ENCODE peak calls at places on chromosome 15, in ten cellular contexts. S is M059J; H is dorsolateral prefrontal cortex; U is progenitor cell of endocrine pancreas; L is stomach; Y is GM20000; A is SHP77 treated with DMSO at 0.1 percent for 48 hours; C is stimulated activated CD4-positive, alpha-beta T cell treated with anti-CD3 and anti-CD28 coated beads, Interleukin-12 subunit alpha, Interleukin-12 subunit beta, amount 100 ng/mL, for 4 hours; X is NCI-H774; Z is neural crest cell. R is an unnamed sample.

GRCh38 chr15:63243101-63243500 is 34.3 kb upstream of the APH1B start:
- DNase-seq in L (no peak), U (no peak), X (no peak), Y (no peak), C (no peak), H (no peak), A (no peak), S (no peak), Z (no peak), R (no peak)

GRCh38 chr15:39666671-39667070 is 85.8 kb downstream of the THBS1 start:
- DNase-seq in L (no peak), H (no peak), Y (no peak), X (no peak), A (no peak), Z (no peak), C (no peak), S (peak), U (no peak), R (no peak)

GRCh38 chr15:63344737-63345390 is 36.8 kb downstream of the CA12 start:
- DNase-seq in C (no peak), X (no peak), Y (no peak), A (no peak), U (no peak), L (no peak), H (no peak), Z (no peak), S (peak), R (no peak)

GRCh38 chr15:69996842-69997478 is 100.8 kb downstream of the TLE3 start:
- DNase-seq in Y (no peak), S (no peak), X (peak), H (no peak), C (no peak), A (peak), L (peak), Z (no peak), U (no peak), R (no peak)

GRCh38 chr15:70328137-70329115 is 230.7 kb upstream of the TLE3 start:
- DNase-seq in C (no peak), H (peak), U (no peak), Y (peak), A (no peak), Z (no peak), L (no peak), S (peak), X (no peak), R (no peak)

GRCh38 chr15:98866503-98866902 is 141.1 kb downstream of the PGPEP1L start:
- DNase-seq in C (no peak), A (peak), S (peak), Z (no peak), Y (no peak), X (no peak), L (no peak), U (no peak), H (no peak), R (no peak)

GRCh38 chr15:45993508-45993907 is 358.7 kb downstream of the SQOR start:
- DNase-seq in U (no peak), C (no peak), A (no peak), L (no peak), S (no peak), H (no peak), X (no peak), Z (no peak), Y (no peak), R (no peak)

GRCh38 chr15:83973816-83974215 is 261.8 kb upstream of the GOLGA6L4 start:
- DNase-seq in Y (peak), U (no peak), H (no peak), A (no peak), C (no peak), L (no peak), S (no peak), Z (no peak), X (no peak), R (no peak)

GRCh38 chr15:64110945-64111678 is 15.3 kb downstream of the SNX1 start:
- DNase-seq in L (no peak), A (no peak), H (no peak), Y (peak), Z (no peak), U (no peak), C (no peak), X (no peak), S (no peak), R (no peak)

GRCh38 chr15:98865397-98866339 is 141.9 kb downstream of the PGPEP1L start:
- DNase-seq in L (peak), U (no peak), A (peak), Y (no peak), X (peak), Z (no peak), S (peak), C (peak), H (peak), R (peak)

GRCh38 chr15:43285609-43286037 is 18.9 kb upstream of the TGM5 start:
- DNase-seq in X (peak), H (peak), A (peak), U (no peak), S (peak), C (peak), Z (peak), Y (peak), L (peak), R (no peak)

GRCh38 chr15:84598250-84598649 is 2.6 kb upstream of the ZSCAN2 start:
- DNase-seq in Y (peak), Z (no peak), L (no peak), C (no peak), A (no peak), U (no peak), X (no peak), H (no peak), S (peak), R (no peak)

GRCh38 chr15:95897651-95898050 is 432.8 kb upstream of the NR2F2 start:
- DNase-seq in A (no peak), X (no peak), C (no peak), Z (no peak), Y (no peak), U (no peak), L (no peak), H (no peak), S (peak), R (no peak)

GRCh38 chr15:62775932-62776331 is 266.6 kb upstream of the TPM1 start:
- DNase-seq in C (no peak), Y (no peak), Z (no peak), X (no peak), A (no peak), S (no peak), H (no peak), U (no peak), L (no peak), R (no peak)

GRCh38 chr15:59200560-59200959 is 6.1 kb upstream of the LDHAL6B start:
- DNase-seq in X (no peak), L (no peak), A (no peak), S (peak), U (no peak), C (no peak), Y (no peak), Z (no peak), H (no peak), R (no peak)

GRCh38 chr15:77629070-77630030 is 3.4 kb downstream of the LINGO1 start:
- DNase-seq in U (no peak), L (no peak), A (no peak), Z (no peak), C (no peak), H (no peak), Y (peak), S (no peak), X (no peak), R (no peak)

GRCh38 chr15:64828985-64829384 is 3.5 kb upstream of the PIF1 start:
- DNase-seq in U (no peak), C (no peak), Z (no peak), L (no peak), A (no peak), X (no peak), Y (no peak), H (no peak), S (peak), R (no peak)

GRCh38 chr15:25875551-25875950 is 12.4 kb upstream of the ATP10A start:
- DNase-seq in Y (no peak), L (no peak), U (no peak), S (no peak), A (no peak), Z (no peak), X (no peak), H (no peak), C (no peak), R (no peak)

GRCh38 chr15:99566157-99566900 is 545 bp downstream of the MEF2A start:
- DNase-seq in U (peak), H (no peak), S (peak), X (no peak), Y (peak), Z (peak), A (no peak), L (no peak), C (peak), R (no peak)

GRCh38 chr15:79004336-79004735 is 59.5 kb upstream of the CTSH start:
- DNase-seq in Z (no peak), Y (peak), L (no peak), C (no peak), A (no peak), U (no peak), H (no peak), X (no peak), S (peak), R (no peak)

GRCh38 chr15:66252411-66253295 is 897 bp downstream of the MEGF11 start:
- DNase-seq in U (peak), H (no peak), X (peak), A (peak), Y (peak), L (peak), C (peak), Z (peak), S (peak), R (no peak)

GRCh38 chr15:37361621-37362020 is 261.3 kb upstream of the MEIS2 start:
- DNase-seq in U (no peak), C (no peak), L (no peak), S (no peak), Y (no peak), X (no peak), Z (no peak), A (no peak), H (no peak), R (no peak)

GRCh38 chr15:37425541-37425940 is 325.2 kb upstream of the MEIS2 start:
- DNase-seq in Z (no peak), U (no peak), C (no peak), S (peak), A (no peak), H (no peak), Y (no peak), L (no peak), X (no peak), R (no peak)

GRCh38 chr15:73951044-73951561 is 24.8 kb downstream of the LOXL1 start:
- DNase-seq in S (peak), H (peak), A (peak), U (peak), L (peak), Y (peak), C (peak), X (no peak), Z (peak), R (peak)

GRCh38 chr15:66743703-66744536 is 41.9 kb downstream of the SMAD6 start:
- DNase-seq in C (no peak), A (no peak), X (no peak), S (peak), H (no peak), Y (no peak), Z (no peak), U (no peak), L (peak), R (no peak)

GRCh38 chr15:50820808-50821382 is 55.4 kb upstream of the SPPL2A start:
- DNase-seq in C (no peak), A (no peak), L (no peak), H (no peak), Y (no peak), U (no peak), S (peak), X (no peak), Z (no peak), R (no peak)

GRCh38 chr15:77352932-77353331 is 67.0 kb downstream of the PEAK1 start:
- DNase-seq in H (no peak), U (no peak), L (no peak), Z (no peak), C (no peak), S (no peak), Y (no peak), X (peak), A (no peak), R (no peak)

GRCh38 chr15:101209285-101209821 is 42.5 kb downstream of the CHSY1 start:
- DNase-seq in Z (no peak), U (no peak), H (no peak), C (no peak), X (no peak), Y (no peak), A (no peak), L (no peak), S (no peak), R (no peak)

GRCh38 chr15:33112541-33113105 is 81.9 kb downstream of the FMN1 start:
- DNase-seq in A (no peak), H (no peak), X (no peak), Y (no peak), L (no peak), U (no peak), S (no peak), C (no peak), Z (no peak), R (no peak)

GRCh38 chr15:80695911-80696651 is 971 bp downstream of the ABHD17C start:
- DNase-seq in L (peak), A (no peak), Y (no peak), C (peak), Z (no peak), H (no peak), U (no peak), X (no peak), S (peak), R (no peak)